ENCODE peak calls at places on chromosomes 1 and 21, in five cellular contexts. I is AG09309, N is fibroblast of the aortic adventitia, B is HFF-Myc, F is lower lobe of right lung. E is an unnamed sample.

GRCh38 chr1:28855046-28855445 is 43.1 kb downstream of the OPRD1 start:
- DNase-seq in I (no peak), N (no peak), B (no peak), F (no peak), E (peak; percentile 15)

GRCh38 chr1:92029241-92029922 is 403 bp upstream of the EPHX4 start:
- DNase-seq in B (no peak), N (no peak), I (no peak), F (no peak), E (no peak)

GRCh38 chr1:939511-940107 is 15.9 kb downstream of the SAMD11 start:
- DNase-seq in N (no peak), I (no peak), F (no peak), B (no peak), E (no peak)

GRCh38 chr1:41728403-41729202 is 190.1 kb downstream of the HIVEP3 start:
- DNase-seq in N (no peak), B (no peak), F (no peak), I (no peak), E (peak; percentile 65)

GRCh38 chr1:190444464-190444863 is 33.2 kb downstream of the BRINP3 start:
- DNase-seq in I (no peak), F (no peak), N (no peak), B (no peak), E (no peak)

GRCh38 chr1:67652800-67653199 is 32.2 kb upstream of the GADD45A start:
- DNase-seq in F (no peak), I (peak; percentile 71), B (no peak), N (peak; percentile 67), E (no peak)

GRCh38 chr1:110605901-110606783 is at the start of gene KCNA2:
- DNase-seq in I (no peak), N (no peak), B (no peak), F (no peak), E (no peak)

GRCh38 chr1:103108525-103109150 is 316 bp upstream of the COL11A1 start:
- DNase-seq in N (no peak), B (no peak), F (no peak), I (no peak), E (no peak)

GRCh38 chr1:234486858-234487830 is 8.2 kb upstream of the TARBP1 start:
- DNase-seq in I (no peak), F (no peak), N (peak; percentile 94), B (peak; percentile 68), E (peak; percentile 61)

GRCh38 chr1:93876284-93876683 is 2.7 kb downstream of the DNTTIP2 start:
- DNase-seq in F (no peak), N (no peak), B (no peak), I (no peak), E (no peak)

GRCh38 chr1:6396998-6397397 is 3.4 kb upstream of the ACOT7 start:
- DNase-seq in B (no peak), F (no peak), N (no peak), I (no peak), E (no peak)

GRCh38 chr1:25803368-25803767 is 3.4 kb downstream of the SELENON start:
- DNase-seq in I (no peak), N (no peak), F (no peak), B (no peak), E (no peak)

GRCh38 chr1:218693584-218693983 is 348.4 kb downstream of the TGFB2 start:
- DNase-seq in I (no peak), N (no peak), B (no peak), F (no peak), E (no peak)

GRCh38 chr1:12436345-12436658 is 181.7 kb downstream of the DHRS3 start:
- DNase-seq in B (no peak), F (no peak), I (no peak), N (no peak), E (no peak)

GRCh38 chr21:37565530-37566223 is 199.1 kb downstream of the DYRK1A start:
- DNase-seq in I (no peak), F (no peak), B (no peak), N (peak; percentile 56), E (no peak)

GRCh38 chr1:202656951-202657646 is 53.2 kb downstream of the SYT2 start:
- DNase-seq in N (peak; percentile 34), B (peak; percentile 15), F (no peak), I (no peak), E (no peak)

GRCh38 chr21:45004481-45005263 is 64.8 kb downstream of the SLX9 start:
- DNase-seq in F (peak; percentile 36), I (no peak), N (no peak), B (no peak), E (peak; percentile 35)

GRCh38 chr21:45615145-45615711 is 28.3 kb upstream of the PCBP3 start:
- DNase-seq in I (no peak), B (no peak), N (peak; percentile 33), F (no peak), E (peak; percentile 62)

GRCh38 chr1:18109058-18109755 is 1.6 kb downstream of the IGSF21 start:
- DNase-seq in B (no peak), N (no peak), F (no peak), I (no peak), E (no peak)

GRCh38 chr1:29504266-29504665 is 267.9 kb downstream of the PTPRU start:
- DNase-seq in B (no peak), I (no peak), F (no peak), N (no peak), E (no peak)

GRCh38 chr1:34500451-34500850 is 254.4 kb upstream of the GJB5 start:
- DNase-seq in F (peak; percentile 47), N (peak; percentile 19), B (no peak), I (no peak), E (no peak)

GRCh38 chr1:28144203-28145135 is 32.0 kb downstream of the PTAFR start:
- DNase-seq in F (no peak), B (no peak), I (no peak), N (peak; percentile 56), E (no peak)

GRCh38 chr1:91673603-91674002 is 173.0 kb downstream of the CDC7 start:
- DNase-seq in N (no peak), I (no peak), F (no peak), B (no peak), E (no peak)

GRCh38 chr1:237901284-237901870 is 10.7 kb upstream of the ZP4 start:
- DNase-seq in F (no peak), N (no peak), B (no peak), I (no peak), E (no peak)

GRCh38 chr1:204703826-204704612 is 18.5 kb upstream of the LRRN2 start:
- DNase-seq in F (no peak), N (no peak), I (no peak), B (no peak), E (no peak)

DNA sequence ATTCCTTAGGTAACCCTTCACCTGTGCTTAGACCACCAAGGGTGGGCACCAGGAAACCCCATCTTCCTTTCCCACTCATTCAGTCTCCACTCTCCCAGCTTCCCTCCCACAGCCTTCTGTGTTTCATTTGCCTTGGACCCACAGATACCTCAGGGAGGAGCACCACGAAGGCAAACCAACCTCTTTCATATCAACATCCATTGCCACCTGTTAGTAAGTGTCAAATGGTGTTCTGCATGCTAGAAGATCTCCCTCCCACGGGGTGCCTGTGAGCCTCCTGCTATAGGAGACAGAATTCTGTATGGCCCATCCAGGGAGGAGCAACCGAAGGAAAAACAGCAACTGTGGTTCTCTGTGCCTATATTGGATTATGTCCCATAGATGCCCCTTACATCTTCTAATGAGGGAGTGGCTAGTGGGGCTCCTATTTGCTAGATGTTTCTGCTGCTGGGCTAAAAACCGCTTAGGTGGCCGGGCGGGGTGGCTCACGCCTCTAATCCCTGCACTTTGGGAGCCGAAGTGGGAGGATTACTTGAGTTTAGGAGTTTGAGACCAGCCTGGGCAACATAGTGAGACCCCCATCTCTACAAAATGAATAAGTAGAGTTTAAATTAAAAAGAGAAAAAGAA is 25.6 kb upstream of the SCCPDH start:
- DNase-seq in N (no peak), I (no peak), F (no peak), B (no peak), E (no peak)
- H3K4me3 ChIP-seq in N (peak overlapping the region; percentile 50), I (peak overlapping the region; percentile 16), F (peak overlapping the region; percentile 37), B (no peak overlapping the region), E (no peak overlapping the region)

DNA sequence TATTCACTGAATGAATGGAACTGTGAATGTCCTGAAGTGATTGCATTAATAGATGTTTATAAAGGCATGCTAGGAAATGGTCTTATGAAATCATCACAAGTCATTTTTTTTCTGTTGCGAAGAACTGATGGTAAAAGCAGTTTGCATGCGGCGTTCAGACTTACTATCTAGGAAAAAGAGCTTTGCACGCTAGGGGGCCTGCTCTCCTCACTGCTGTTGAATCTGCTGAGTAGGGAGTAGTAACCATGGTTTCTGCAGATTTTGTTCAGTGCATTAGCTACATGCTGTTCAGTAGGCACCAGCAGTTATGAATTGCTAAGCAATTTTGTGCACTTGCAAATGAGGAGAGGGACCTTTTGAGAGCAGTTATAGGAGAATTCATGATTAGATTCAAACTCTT is 57.9 kb downstream of the CENPF start:
- DNase-seq in F (no peak), I (peak; percentile 86), B (peak; percentile 70), N (peak; percentile 91), E (no peak)
- TF ChIP-seq CTCF in F (peak; percentile 30), I (peak; percentile 84), B (peak; percentile 69), N (peak; percentile 79), E (no peak)

GRCh38 chr1:154870117-154870571 is at the start of gene KCNN3:
- DNase-seq in B (peak; percentile 50), F (peak; percentile 94), N (peak; percentile 82), I (no peak), E (peak; percentile 91)

GRCh38 chr1:154873321-154873950 is 3.4 kb upstream of the KCNN3 start:
- DNase-seq in N (no peak), I (no peak), B (no peak), F (no peak), E (no peak)

GRCh38 chr1:154871374-154871773 is 1.3 kb upstream of the KCNN3 start:
- DNase-seq in F (no peak), B (no peak), I (no peak), N (no peak), E (no peak)

GRCh38 chr1:154869351-154870116 is 547 bp downstream of the KCNN3 start:
- DNase-seq in B (no peak), F (peak; percentile 60), I (no peak), N (peak; percentile 53), E (no peak)

DNA sequence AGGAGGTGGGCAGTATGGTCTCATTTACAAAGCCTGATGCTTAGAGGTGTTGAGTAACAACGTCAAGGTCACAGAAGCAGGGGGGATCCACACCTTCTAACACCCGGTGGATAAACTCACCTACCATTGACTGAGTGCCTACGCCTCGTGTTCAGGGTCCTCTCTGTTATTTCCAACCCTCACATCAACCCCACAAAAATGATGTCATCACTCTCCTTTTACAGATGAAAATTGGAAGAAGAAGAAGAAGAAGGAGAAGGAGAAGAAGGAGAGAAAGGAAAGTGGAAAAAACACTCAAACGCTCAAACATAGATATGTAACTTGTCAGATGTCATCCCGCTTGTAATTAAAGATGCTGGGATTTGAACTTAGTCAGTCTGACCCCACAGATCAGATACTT is 653 bp upstream of the KCNN3 start:
- DNase-seq in F (no peak), B (no peak), N (no peak), I (no peak), E (no peak)
- H3K4me3 ChIP-seq in F (peak overlapping the region; percentile 52), B (no peak overlapping the region), N (no peak overlapping the region), I (no peak overlapping the region), E (no peak overlapping the region)

DNA sequence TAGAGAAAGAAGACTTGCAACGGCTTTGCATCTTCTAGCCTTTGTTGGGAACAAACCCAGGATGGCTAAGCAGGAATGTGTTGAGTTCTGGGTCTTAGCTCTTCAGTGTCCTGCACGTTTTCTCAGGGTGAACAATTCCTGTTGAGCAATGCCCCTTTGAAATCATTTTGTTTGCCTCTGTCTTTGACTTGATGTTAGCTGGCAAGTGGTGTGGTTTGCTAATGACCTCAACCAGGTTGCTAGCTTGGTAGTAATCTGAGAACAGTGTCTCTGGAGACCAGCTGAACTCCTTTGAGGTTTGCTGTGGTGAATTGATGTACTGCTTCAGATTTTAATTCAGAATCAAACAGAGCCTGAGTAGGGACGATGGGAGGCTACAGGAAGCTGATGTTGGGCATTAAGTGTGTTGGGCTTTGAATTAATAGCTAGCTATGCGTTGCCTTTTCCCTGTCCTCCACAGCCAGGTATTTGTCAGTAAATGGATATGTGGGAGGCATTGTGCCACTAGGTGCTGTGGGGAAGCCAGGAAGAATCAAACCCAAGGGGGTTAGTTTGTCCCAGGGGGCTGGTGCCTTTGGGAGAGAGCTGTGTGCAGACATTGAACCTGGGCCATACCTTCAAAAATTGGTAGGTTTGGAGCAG is 23.3 kb upstream of the SRSF10 start:
- DNase-seq in N (peak; percentile 84), F (no peak), I (peak; percentile 78), B (no peak), E (no peak)
- TF ChIP-seq CTCF in N (no peak), F (no peak), I (no peak), B (no peak), E (no peak)

E was measured in mucosa of descending colon.